ENCODE peak calls at places on chromosomes 3 and 15, in ten cellular contexts. One of them, this sample, is unnamed.

GRCh38 chr3:178750639-178751038 is 214.4 kb downstream of the KCNMB2 start:
- DNase-seq in fibroblast of mammary gland: no peak
- DNase-seq in HFF-Myc: no peak
- DNase-seq in CD8-positive, alpha-beta T cell: no peak
- DNase-seq in RWPE1: no peak
- DNase-seq in IMR-90: no peak
- DNase-seq in AG09309: no peak
- DNase-seq in osteocyte: no peak
- DNase-seq in pancreas: no peak
- DNase-seq in GM12865: no peak
- DNase-seq in this sample: no peak

GRCh38 chr15:47461560-47462175 is 255.6 kb upstream of the SEMA6D start:
- DNase-seq in RWPE1: no peak
- DNase-seq in GM12865: no peak
- DNase-seq in osteocyte: no peak
- DNase-seq in CD8-positive, alpha-beta T cell: no peak
- DNase-seq in pancreas: no peak
- DNase-seq in IMR-90: peak; percentile 58
- DNase-seq in AG09309: no peak
- DNase-seq in fibroblast of mammary gland: peak; percentile 52
- DNase-seq in HFF-Myc: no peak
- DNase-seq in this sample: peak; percentile 48

GRCh38 chr3:123026551-123027291 is 842 bp downstream of the SEMA5B start:
- DNase-seq in RWPE1: no peak
- DNase-seq in AG09309: no peak
- DNase-seq in pancreas: peak; percentile 72
- DNase-seq in fibroblast of mammary gland: no peak
- DNase-seq in GM12865: no peak
- DNase-seq in HFF-Myc: no peak
- DNase-seq in CD8-positive, alpha-beta T cell: no peak
- DNase-seq in IMR-90: no peak
- DNase-seq in osteocyte: no peak
- DNase-seq in this sample: no peak

GRCh38 chr3:2589336-2589969 is 490.8 kb downstream of the CNTN4 start:
- DNase-seq in RWPE1: no peak
- DNase-seq in pancreas: no peak
- DNase-seq in IMR-90: no peak
- DNase-seq in CD8-positive, alpha-beta T cell: no peak
- DNase-seq in osteocyte: no peak
- DNase-seq in GM12865: peak; percentile 47
- DNase-seq in HFF-Myc: no peak
- DNase-seq in AG09309: no peak
- DNase-seq in fibroblast of mammary gland: no peak
- DNase-seq in this sample: no peak

GRCh38 chr3:124887177-124887995 is at the start of gene ITGB5:
- DNase-seq in IMR-90: peak; percentile 63
- DNase-seq in AG09309: no peak
- DNase-seq in RWPE1: peak; percentile 67
- DNase-seq in GM12865: peak; percentile 65
- DNase-seq in pancreas: peak; percentile 88
- DNase-seq in osteocyte: peak; percentile 93
- DNase-seq in CD8-positive, alpha-beta T cell: peak; percentile 54
- DNase-seq in HFF-Myc: no peak
- DNase-seq in fibroblast of mammary gland: peak; percentile 74
- DNase-seq in this sample: peak; percentile 57

GRCh38 chr3:127556565-127556964 is 34.0 kb downstream of the TPRA1 start:
- DNase-seq in RWPE1: no peak
- DNase-seq in HFF-Myc: no peak
- DNase-seq in GM12865: no peak
- DNase-seq in pancreas: no peak
- DNase-seq in fibroblast of mammary gland: no peak
- DNase-seq in IMR-90: no peak
- DNase-seq in CD8-positive, alpha-beta T cell: no peak
- DNase-seq in osteocyte: no peak
- DNase-seq in AG09309: no peak
- DNase-seq in this sample: no peak

GRCh38 chr15:68430471-68431036 is 1.4 kb downstream of the ITGA11 start:
- DNase-seq in HFF-Myc: no peak
- DNase-seq in GM12865: no peak
- DNase-seq in AG09309: no peak
- DNase-seq in RWPE1: no peak
- DNase-seq in osteocyte: no peak
- DNase-seq in CD8-positive, alpha-beta T cell: peak; percentile 21
- DNase-seq in IMR-90: no peak
- DNase-seq in fibroblast of mammary gland: no peak
- DNase-seq in pancreas: no peak
- DNase-seq in this sample: no peak

GRCh38 chr3:34260266-34260990 is 462.0 kb downstream of the PDCD6IP start:
- DNase-seq in RWPE1: peak; percentile 15
- DNase-seq in CD8-positive, alpha-beta T cell: no peak
- DNase-seq in GM12865: peak; percentile 61
- DNase-seq in osteocyte: no peak
- DNase-seq in pancreas: no peak
- DNase-seq in HFF-Myc: peak; percentile 6
- DNase-seq in fibroblast of mammary gland: peak; percentile 44
- DNase-seq in IMR-90: peak; percentile 50
- DNase-seq in AG09309: peak; percentile 7
- DNase-seq in this sample: no peak

GRCh38 chr15:62619105-62619504 is 423.4 kb upstream of the TPM1 start:
- DNase-seq in IMR-90: peak; percentile 18
- DNase-seq in fibroblast of mammary gland: peak; percentile 22
- DNase-seq in CD8-positive, alpha-beta T cell: no peak
- DNase-seq in GM12865: no peak
- DNase-seq in AG09309: no peak
- DNase-seq in pancreas: no peak
- DNase-seq in osteocyte: no peak
- DNase-seq in RWPE1: no peak
- DNase-seq in HFF-Myc: no peak
- DNase-seq in this sample: no peak

GRCh38 chr15:62616746-62617145 is 425.8 kb upstream of the TPM1 start:
- DNase-seq in GM12865: no peak
- DNase-seq in HFF-Myc: no peak
- DNase-seq in osteocyte: no peak
- DNase-seq in CD8-positive, alpha-beta T cell: no peak
- DNase-seq in fibroblast of mammary gland: no peak
- DNase-seq in RWPE1: no peak
- DNase-seq in pancreas: no peak
- DNase-seq in AG09309: no peak
- DNase-seq in IMR-90: no peak
- DNase-seq in this sample: no peak

GRCh38 chr15:62619526-62619925 is 423.0 kb upstream of the TPM1 start:
- DNase-seq in GM12865: no peak
- DNase-seq in AG09309: no peak
- DNase-seq in IMR-90: no peak
- DNase-seq in CD8-positive, alpha-beta T cell: no peak
- DNase-seq in HFF-Myc: no peak
- DNase-seq in RWPE1: no peak
- DNase-seq in pancreas: no peak
- DNase-seq in fibroblast of mammary gland: no peak
- DNase-seq in osteocyte: no peak
- DNase-seq in this sample: no peak

GRCh38 chr15:62617741-62618140 is 424.8 kb upstream of the TPM1 start:
- DNase-seq in HFF-Myc: no peak
- DNase-seq in GM12865: no peak
- DNase-seq in osteocyte: no peak
- DNase-seq in CD8-positive, alpha-beta T cell: no peak
- DNase-seq in fibroblast of mammary gland: peak; percentile 24
- DNase-seq in AG09309: no peak
- DNase-seq in RWPE1: no peak
- DNase-seq in IMR-90: no peak
- DNase-seq in pancreas: no peak
- DNase-seq in this sample: no peak

GRCh38 chr15:62618432-62618831 is 424.1 kb upstream of the TPM1 start:
- DNase-seq in RWPE1: peak; percentile 76
- DNase-seq in GM12865: no peak
- DNase-seq in IMR-90: peak; percentile 94
- DNase-seq in osteocyte: no peak
- DNase-seq in CD8-positive, alpha-beta T cell: no peak
- DNase-seq in pancreas: no peak
- DNase-seq in fibroblast of mammary gland: peak; percentile 89
- DNase-seq in HFF-Myc: peak; percentile 45
- DNase-seq in AG09309: peak; percentile 69
- DNase-seq in this sample: peak; percentile 24
- TF ChIP-seq CTCF in RWPE1: no peak
- TF ChIP-seq CTCF in GM12865: no peak
- TF ChIP-seq CTCF in IMR-90: peak; percentile 65
- TF ChIP-seq CTCF in osteocyte: peak; percentile 41
- TF ChIP-seq CTCF in CD8-positive, alpha-beta T cell: no peak
- TF ChIP-seq CTCF in pancreas: no peak
- TF ChIP-seq CTCF in fibroblast of mammary gland: peak; percentile 64
- TF ChIP-seq CTCF in HFF-Myc: peak; percentile 43
- TF ChIP-seq CTCF in AG09309: peak; percentile 73
- TF ChIP-seq CTCF in this sample: peak; percentile 57

DNA sequence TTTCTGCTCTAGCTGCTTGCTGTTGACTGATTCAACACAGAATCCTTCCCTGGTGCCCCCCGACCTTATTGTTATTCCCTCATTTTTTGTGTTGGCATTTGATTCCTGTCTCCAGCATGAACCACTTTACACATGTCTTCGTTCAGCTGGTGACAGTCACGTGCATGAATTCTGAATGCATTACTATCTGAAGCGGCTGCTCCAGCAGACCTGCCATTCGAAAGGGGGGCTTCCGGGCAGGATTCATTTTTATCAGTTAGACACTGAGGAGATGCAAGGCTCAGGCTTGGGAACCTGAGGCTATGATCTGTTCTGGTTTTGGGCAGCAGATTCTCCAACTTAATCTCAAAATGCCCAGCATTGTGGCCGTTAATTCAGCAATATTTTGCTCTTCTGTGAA is 336.2 kb downstream of the EPHB1 start:
- DNase-seq in RWPE1: no peak
- DNase-seq in GM12865: no peak
- DNase-seq in CD8-positive, alpha-beta T cell: no peak
- DNase-seq in HFF-Myc: no peak
- DNase-seq in pancreas: no peak
- DNase-seq in IMR-90: no peak
- DNase-seq in AG09309: no peak
- DNase-seq in osteocyte: no peak
- DNase-seq in fibroblast of mammary gland: no peak
- DNase-seq in this sample: no peak
- TF ChIP-seq CTCF in RWPE1: no peak
- TF ChIP-seq CTCF in GM12865: no peak
- TF ChIP-seq CTCF in CD8-positive, alpha-beta T cell: no peak
- TF ChIP-seq CTCF in HFF-Myc: no peak
- TF ChIP-seq CTCF in pancreas: no peak
- TF ChIP-seq CTCF in IMR-90: no peak
- TF ChIP-seq CTCF in AG09309: no peak
- TF ChIP-seq CTCF in osteocyte: no peak
- TF ChIP-seq CTCF in fibroblast of mammary gland: no peak
- TF ChIP-seq CTCF in this sample: no peak

GRCh38 chr3:111895079-111895478 is 36.0 kb downstream of the PHLDB2 start:
- DNase-seq in pancreas: no peak
- DNase-seq in osteocyte: no peak
- DNase-seq in CD8-positive, alpha-beta T cell: no peak
- DNase-seq in IMR-90: peak; percentile 76
- DNase-seq in fibroblast of mammary gland: peak; percentile 74
- DNase-seq in HFF-Myc: no peak
- DNase-seq in GM12865: no peak
- DNase-seq in RWPE1: no peak
- DNase-seq in AG09309: no peak
- DNase-seq in this sample: peak; percentile 27
- TF ChIP-seq CTCF in pancreas: no peak
- TF ChIP-seq CTCF in osteocyte: peak; percentile 45
- TF ChIP-seq CTCF in CD8-positive, alpha-beta T cell: no peak
- TF ChIP-seq CTCF in IMR-90: peak; percentile 73
- TF ChIP-seq CTCF in fibroblast of mammary gland: peak; percentile 66
- TF ChIP-seq CTCF in HFF-Myc: peak; percentile 45
- TF ChIP-seq CTCF in GM12865: no peak
- TF ChIP-seq CTCF in RWPE1: no peak
- TF ChIP-seq CTCF in AG09309: peak; percentile 47
- TF ChIP-seq CTCF in this sample: peak; percentile 56

GRCh38 chr3:50257990-50258389 is 11.0 kb upstream of the SEMA3B start:
- DNase-seq in CD8-positive, alpha-beta T cell: no peak
- DNase-seq in IMR-90: no peak
- DNase-seq in AG09309: no peak
- DNase-seq in pancreas: no peak
- DNase-seq in osteocyte: no peak
- DNase-seq in HFF-Myc: no peak
- DNase-seq in RWPE1: no peak
- DNase-seq in fibroblast of mammary gland: no peak
- DNase-seq in GM12865: no peak
- DNase-seq in this sample: no peak

GRCh38 chr3:50258979-50259378 is 10.0 kb upstream of the SEMA3B start:
- DNase-seq in osteocyte: no peak
- DNase-seq in AG09309: no peak
- DNase-seq in fibroblast of mammary gland: no peak
- DNase-seq in GM12865: no peak
- DNase-seq in IMR-90: no peak
- DNase-seq in RWPE1: no peak
- DNase-seq in pancreas: no peak
- DNase-seq in CD8-positive, alpha-beta T cell: no peak
- DNase-seq in HFF-Myc: no peak
- DNase-seq in this sample: no peak

GRCh38 chr3:50255251-50255615 is 13.7 kb upstream of the SEMA3B start:
- DNase-seq in HFF-Myc: no peak
- DNase-seq in pancreas: no peak
- DNase-seq in AG09309: no peak
- DNase-seq in RWPE1: no peak
- DNase-seq in IMR-90: no peak
- DNase-seq in CD8-positive, alpha-beta T cell: no peak
- DNase-seq in GM12865: no peak
- DNase-seq in osteocyte: no peak
- DNase-seq in fibroblast of mammary gland: no peak
- DNase-seq in this sample: no peak

GRCh38 chr3:50259432-50260026 is 9.4 kb upstream of the SEMA3B start:
- DNase-seq in IMR-90: no peak
- DNase-seq in HFF-Myc: no peak
- DNase-seq in RWPE1: no peak
- DNase-seq in pancreas: no peak
- DNase-seq in fibroblast of mammary gland: no peak
- DNase-seq in AG09309: no peak
- DNase-seq in GM12865: no peak
- DNase-seq in CD8-positive, alpha-beta T cell: no peak
- DNase-seq in osteocyte: no peak
- DNase-seq in this sample: no peak

DNA sequence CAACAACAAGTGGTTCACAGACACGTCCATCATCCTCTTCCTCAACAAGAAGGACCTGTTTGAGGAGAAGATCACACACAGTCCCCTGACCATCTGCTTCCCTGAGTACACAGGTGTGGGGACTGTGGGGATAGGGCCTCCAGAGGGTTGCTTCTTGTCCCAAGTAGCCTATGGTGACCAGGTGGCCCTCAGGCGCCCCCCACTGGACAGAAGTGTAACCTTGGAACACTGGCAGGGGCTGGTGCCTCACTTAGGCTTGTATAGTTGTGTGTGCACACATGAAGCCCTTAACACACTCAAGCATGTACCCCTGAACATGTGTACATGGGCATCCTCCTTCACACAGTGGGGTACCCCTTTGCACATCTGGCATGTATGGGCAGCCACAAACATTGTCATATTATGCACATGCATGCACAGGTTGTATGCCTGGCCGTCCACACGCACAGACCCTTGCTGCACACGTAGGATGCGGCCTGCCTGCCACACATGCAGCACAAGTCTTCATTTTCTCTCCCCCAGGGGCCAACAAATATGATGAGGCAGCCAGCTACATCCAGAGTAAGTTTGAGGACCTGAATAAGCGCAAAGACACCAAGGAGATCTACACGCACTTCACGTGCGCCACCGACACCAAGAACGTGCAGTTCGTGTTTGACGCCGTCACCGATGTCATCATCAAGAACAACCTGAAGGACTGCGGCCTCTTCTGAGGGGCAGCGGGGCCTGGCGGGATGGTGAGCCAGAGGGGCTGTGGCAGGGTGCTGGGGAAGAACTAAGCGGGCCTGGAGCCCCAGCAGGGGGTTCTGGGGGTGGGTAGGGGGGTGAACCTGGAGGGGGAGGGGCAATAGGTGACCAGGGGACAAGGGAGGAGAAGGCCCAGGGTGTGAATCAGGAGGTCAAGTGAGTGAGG is 11.7 kb upstream of the SEMA3B start:
- DNase-seq in fibroblast of mammary gland: no peak
- DNase-seq in RWPE1: no peak
- DNase-seq in IMR-90: no peak
- DNase-seq in AG09309: no peak
- DNase-seq in pancreas: peak; percentile 77
- DNase-seq in GM12865: peak; percentile 48
- DNase-seq in HFF-Myc: no peak
- DNase-seq in CD8-positive, alpha-beta T cell: no peak
- DNase-seq in osteocyte: no peak
- DNase-seq in this sample: no peak
- TF ChIP-seq CTCF in fibroblast of mammary gland: peak; percentile 60
- TF ChIP-seq CTCF in RWPE1: peak; percentile 53
- TF ChIP-seq CTCF in IMR-90: peak; percentile 56
- TF ChIP-seq CTCF in AG09309: peak; percentile 66
- TF ChIP-seq CTCF in pancreas: peak; percentile 38
- TF ChIP-seq CTCF in GM12865: peak; percentile 61
- TF ChIP-seq CTCF in HFF-Myc: peak; percentile 73
- TF ChIP-seq CTCF in CD8-positive, alpha-beta T cell: peak; percentile 36
- TF ChIP-seq CTCF in osteocyte: peak; percentile 61
- TF ChIP-seq CTCF in this sample: peak; percentile 55